ENCODE peak calls at places on chromosomes 2 and 18, in nine cellular contexts. P, E, S, Z, O, D, M, J and K are unnamed samples.

GRCh38 chr2:9473308-9473984 is 905 bp upstream of the IAH1 start:
- DNase-seq in P (no peak), E (no peak), S (no peak), Z (no peak), O (no peak), D (no peak), M (peak), J (peak), K (no peak)

GRCh38 chr2:68832161-68832869 is 38.9 kb downstream of the BMP10 start:
- DNase-seq in P (peak), E (no peak), S (no peak), Z (no peak), O (no peak), D (no peak), M (peak), J (peak), K (no peak)

GRCh38 chr18:3823073-3823472 is 373.1 kb downstream of the TGIF1 start:
- DNase-seq in P (no peak), E (no peak), S (no peak), Z (no peak), O (no peak), D (no peak), M (no peak), J (no peak), K (no peak)

GRCh38 chr2:133884739-133885381 is 316.6 kb upstream of the NCKAP5 start:
- DNase-seq in P (no peak), E (peak), S (peak), Z (no peak), O (no peak), D (no peak), M (peak), J (peak), K (no peak)

GRCh38 chr2:101368371-101368770 is 18.9 kb downstream of the CREG2 start:
- DNase-seq in P (no peak), E (no peak), S (no peak), Z (no peak), O (no peak), D (no peak), M (no peak), J (no peak), K (no peak)

GRCh38 chr2:71548589-71549485 is 95.5 kb downstream of the DYSF start:
- DNase-seq in P (peak), E (peak), S (peak), Z (peak), O (peak), D (peak), M (peak), J (peak), K (peak)

GRCh38 chr2:153871231-153872221 is at the start of gene GALNT13:
- DNase-seq in P (peak), E (no peak), S (peak), Z (no peak), O (peak), D (no peak), M (no peak), J (peak), K (no peak)

GRCh38 chr18:78979058-78979680 is 449 bp upstream of the SALL3 start:
- DNase-seq in P (no peak), E (no peak), S (no peak), Z (no peak), O (peak), D (no peak), M (no peak), J (no peak), K (no peak)

GRCh38 chr2:16860627-16861026 is 195.0 kb upstream of the CYRIA start:
- DNase-seq in P (no peak), E (no peak), S (no peak), Z (no peak), O (no peak), D (no peak), M (no peak), J (no peak), K (no peak)

GRCh38 chr2:43186321-43186678 is 40.1 kb downstream of the ZFP36L2 start:
- DNase-seq in P (no peak), E (no peak), S (no peak), Z (no peak), O (no peak), D (no peak), M (no peak), J (no peak), K (no peak)

GRCh38 chr2:38427936-38428335 is 50.9 kb upstream of the ATL2 start:
- DNase-seq in P (no peak), E (no peak), S (no peak), Z (no peak), O (no peak), D (no peak), M (no peak), J (no peak), K (no peak)

GRCh38 chr2:26884486-26884885 is 36.6 kb downstream of the DPYSL5 start:
- DNase-seq in P (no peak), E (no peak), S (no peak), Z (no peak), O (no peak), D (no peak), M (no peak), J (no peak), K (no peak)

GRCh38 chr2:228039752-228040534 is 141.5 kb downstream of the SPHKAP start:
- DNase-seq in P (no peak), E (peak), S (peak), Z (no peak), O (peak), D (no peak), M (peak), J (peak), K (no peak)

GRCh38 chr18:62018034-62018760 is 125.4 kb upstream of the RNF152 start:
- DNase-seq in P (no peak), E (no peak), S (no peak), Z (no peak), O (no peak), D (no peak), M (no peak), J (no peak), K (no peak)

GRCh38 chr2:211093743-211094303 is 537.4 kb downstream of the CPS1 start:
- DNase-seq in P (no peak), E (peak), S (peak), Z (no peak), O (no peak), D (no peak), M (peak), J (peak), K (no peak)

GRCh38 chr18:10006261-10006903 is 92.6 kb downstream of the VAPA start:
- DNase-seq in P (no peak), E (peak), S (no peak), Z (no peak), O (no peak), D (no peak), M (peak), J (peak), K (no peak)